ENCODE peak calls at places on chromosome 9, in four cellular contexts. G is lower lobe of right lung; D is NCI-H1694; V is CD4-positive, alpha-beta memory T cell. Z is an unnamed sample.

GRCh38 chr9:84121991-84122523 is 141.5 kb downstream of the RMI1 start:
- DNase-seq in G (no peak), V (no peak), D (no peak), Z (no peak)

GRCh38 chr9:106697799-106698591 is 165.0 kb upstream of the ZNF462 start:
- DNase-seq in D (peak), V (no peak), G (peak), Z (no peak)

GRCh38 chr9:88577256-88577655 is 42.3 kb downstream of the NXNL2 start:
- DNase-seq in G (no peak), V (no peak), D (no peak), Z (no peak)

GRCh38 chr9:73743826-73744225 is 592.2 kb downstream of the ANXA1 start:
- DNase-seq in V (no peak), D (no peak), G (no peak), Z (no peak)

GRCh38 chr9:14103115-14103514 is 210.8 kb downstream of the NFIB start:
- DNase-seq in V (no peak), G (no peak), D (no peak), Z (no peak)

GRCh38 chr9:25975667-25976066 is 297.4 kb upstream of the TUSC1 start:
- DNase-seq in V (no peak), D (no peak), G (no peak), Z (no peak)

GRCh38 chr9:93660647-93661046 is 84.3 kb downstream of the PHF2 start:
- DNase-seq in V (no peak), D (no peak), G (no peak), Z (no peak)

GRCh38 chr9:84823426-84824271 is 154.1 kb downstream of the NTRK2 start:
- DNase-seq in G (no peak), D (no peak), V (no peak), Z (no peak)

GRCh38 chr9:85212887-85213286 is 528.9 kb downstream of the AGTPBP1 start:
- DNase-seq in G (no peak), D (no peak), V (no peak), Z (no peak)

GRCh38 chr9:38421498-38422211 is 2.6 kb downstream of the IGFBPL1 start:
- DNase-seq in V (no peak), D (peak), G (no peak), Z (no peak)

GRCh38 chr9:35335164-35335563 is 154.7 kb upstream of the RUSC2 start:
- DNase-seq in D (no peak), G (no peak), V (no peak), Z (no peak)

GRCh38 chr9:87138128-87139040 is 191.1 kb upstream of the GAS1 start:
- DNase-seq in D (no peak), G (no peak), V (no peak), Z (no peak)

GRCh38 chr9:35974800-35975199 is 16.8 kb upstream of the OR2S2 start:
- DNase-seq in V (no peak), D (no peak), G (no peak), Z (no peak)

GRCh38 chr9:121868611-121869010 is 217.2 kb downstream of the DAB2IP start:
- DNase-seq in V (no peak), D (no peak), G (no peak), Z (no peak)

GRCh38 chr9:101026824-101027223 is 1.7 kb upstream of the PLPPR1 start:
- DNase-seq in G (no peak), D (peak), V (no peak), Z (no peak)

GRCh38 chr9:124284940-124285441 is 27.2 kb downstream of the NEK6 start:
- DNase-seq in D (no peak), G (no peak), V (no peak), Z (no peak)

GRCh38 chr9:34573599-34574325 is 15.8 kb downstream of the CNTFR start:
- DNase-seq in V (no peak), D (no peak), G (no peak), Z (no peak)

GRCh38 chr9:78026947-78027346 is 4.7 kb downstream of the GNAQ start:
- DNase-seq in D (no peak), V (no peak), G (no peak), Z (no peak)

GRCh38 chr9:29697011-29697410 is 2123.7 kb upstream of the C9orf72 start:
- DNase-seq in V (no peak), G (no peak), D (no peak), Z (no peak)

GRCh38 chr9:36815566-36816348 is 218.3 kb downstream of the PAX5 start:
- DNase-seq in G (no peak), V (no peak), D (no peak), Z (no peak)

GRCh38 chr9:34413229-34413852 is 36.6 kb upstream of the MYORG start:
- DNase-seq in D (no peak), G (no peak), V (no peak), Z (peak)

GRCh38 chr9:33147770-33148169 is 19.4 kb downstream of the B4GALT1 start:
- DNase-seq in G (no peak), V (no peak), D (no peak), Z (no peak)

GRCh38 chr9:91659529-91660294 is 236.1 kb upstream of the NFIL3 start:
- DNase-seq in D (no peak), G (no peak), V (no peak), Z (no peak)

GRCh38 chr9:100379862-100380261 is 27.1 kb upstream of the TEX10 start:
- DNase-seq in G (no peak), D (no peak), V (no peak), Z (no peak)

GRCh38 chr9:86521936-86522335 is 167.7 kb upstream of the TUT7 start:
- DNase-seq in V (no peak), D (no peak), G (no peak), Z (no peak)

GRCh38 chr9:89915187-89915586 is 310.4 kb downstream of the GADD45G start:
- DNase-seq in G (no peak), D (no peak), V (no peak), Z (no peak)